ENCODE peak calls at places on chromosomes 4 and X, in four cellular contexts. F, J, K and P are unnamed samples.

GRCh38 chr4:37383579-37384229 is 139.2 kb downstream of the NWD2 start:
- DNase-seq in K (peak), J (peak), F (no peak), P (peak)

GRCh38 chr4:187184513-187184912 is 460.9 kb upstream of the FAT1 start:
- DNase-seq in F (no peak), J (no peak), K (no peak), P (no peak)

GRCh38 chr4:1406416-1406945 is at the start of gene NKX1-1:
- DNase-seq in F (no peak), J (no peak), K (no peak), P (no peak)

GRCh38 chrX:48927736-48928382 is 9.0 kb upstream of the PIM2 start:
- DNase-seq in J (no peak), K (no peak), F (no peak), P (no peak)

GRCh38 chrX:103716967-103717366 is 6.3 kb downstream of the TMEM31 start:
- DNase-seq in K (peak), J (no peak), F (no peak), P (no peak)

GRCh38 chrX:12954981-12955380 is 19.9 kb upstream of the TMSB4X start:
- DNase-seq in K (no peak), F (no peak), J (no peak), P (no peak)

GRCh38 chr4:37802068-37802666 is 24.3 kb upstream of the PGM2 start:
- DNase-seq in K (peak), F (peak), J (peak), P (peak)

GRCh38 chr4:7151668-7152227 is 40.6 kb upstream of the SORCS2 start:
- DNase-seq in K (no peak), F (no peak), J (no peak), P (no peak)

GRCh38 chr4:150938417-150938816 is 76.7 kb downstream of the LRBA start:
- DNase-seq in K (no peak), F (no peak), J (no peak), P (no peak)

GRCh38 chr4:101128473-101128872 is 218.9 kb downstream of the PPP3CA start:
- DNase-seq in J (no peak), F (no peak), K (no peak), P (no peak)

GRCh38 chrX:19991350-19991718 is 473 bp upstream of the BCLAF3 start:
- DNase-seq in J (no peak), K (no peak), F (no peak), P (no peak)

GRCh38 chrX:53637479-53637878 is 49.0 kb downstream of the HUWE1 start:
- DNase-seq in F (no peak), J (no peak), K (no peak), P (no peak)

GRCh38 chr4:160537681-160538080 is 1434.8 kb downstream of the RAPGEF2 start:
- DNase-seq in F (no peak), J (no peak), K (no peak), P (no peak)

GRCh38 chrX:74325130-74326059 is 21.4 kb downstream of the ZCCHC13 start:
- DNase-seq in J (no peak), F (no peak), K (no peak), P (no peak)

GRCh38 chr4:128782076-128782715 is 27.3 kb upstream of the JADE1 start:
- DNase-seq in F (no peak), J (peak), K (no peak), P (peak)

GRCh38 chr4:182277402-182277801 is 34.2 kb downstream of the TENM3 start:
- DNase-seq in J (no peak), K (no peak), F (no peak), P (no peak)

GRCh38 chr4:102869569-102870227 is 906 bp downstream of the CISD2 start:
- DNase-seq in K (no peak), J (no peak), F (no peak), P (no peak)

GRCh38 chr4:15729910-15730533 is 27.2 kb downstream of the BST1 start:
- DNase-seq in J (peak), K (peak), F (no peak), P (peak)

DNA sequence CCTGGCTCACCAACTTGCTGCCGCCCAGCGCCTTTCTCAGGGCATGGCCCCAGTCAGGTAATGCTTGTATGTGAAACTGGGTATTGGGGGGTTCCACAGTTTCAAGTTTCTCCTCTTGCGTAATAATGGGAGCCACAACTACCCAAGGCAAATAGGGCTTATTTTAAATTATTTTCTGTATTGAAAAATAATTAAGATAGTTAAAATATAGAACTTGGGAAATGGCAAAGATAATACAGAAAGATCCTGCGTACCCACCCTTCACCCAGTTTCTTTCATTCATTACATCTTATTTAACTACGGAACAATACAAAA is 287 bp upstream of the QRFPR start:
- DNase-seq in F (no peak), J (no peak), K (no peak), P (no peak)
- TF ChIP-seq CTCF in F (no peak), J (no peak), K (no peak), P (no peak)

DNA sequence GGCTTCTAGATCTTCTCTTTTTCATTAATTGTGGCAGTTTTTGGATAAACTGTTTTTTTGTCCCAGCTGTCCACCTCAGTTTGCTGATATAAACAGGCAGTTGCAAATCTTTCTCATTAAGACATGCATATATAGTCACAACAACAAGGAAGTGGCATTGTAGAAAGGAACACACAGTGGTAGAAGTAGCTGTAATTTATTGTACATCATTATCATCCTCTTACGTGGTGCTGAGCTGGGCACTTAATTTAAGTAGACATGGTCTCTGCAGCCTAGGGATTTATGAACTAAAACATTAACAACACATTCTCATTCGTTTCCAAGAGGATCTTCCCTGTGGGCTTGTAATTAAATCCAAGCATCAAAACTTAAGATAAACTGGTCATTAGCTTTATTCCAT is 500.2 kb downstream of the INPP4B start:
- DNase-seq in K (no peak), F (no peak), J (no peak), P (no peak)
- H3K4me3 ChIP-seq in K (no peak), F (no peak), J (no peak), P (no peak)

GRCh38 chr4:24570172-24570571 is 14.2 kb downstream of the DHX15 start:
- DNase-seq in K (no peak), J (no peak), F (no peak), P (no peak)

GRCh38 chr4:24576276-24576675 is 8.1 kb downstream of the DHX15 start:
- DNase-seq in J (no peak), F (no peak), K (no peak), P (no peak)

GRCh38 chr4:24570574-24571236 is 13.6 kb downstream of the DHX15 start:
- DNase-seq in K (no peak), J (no peak), F (no peak), P (no peak)

GRCh38 chr4:24574256-24574655 is 10.1 kb downstream of the DHX15 start:
- DNase-seq in F (no peak), K (no peak), J (no peak), P (no peak)

DNA sequence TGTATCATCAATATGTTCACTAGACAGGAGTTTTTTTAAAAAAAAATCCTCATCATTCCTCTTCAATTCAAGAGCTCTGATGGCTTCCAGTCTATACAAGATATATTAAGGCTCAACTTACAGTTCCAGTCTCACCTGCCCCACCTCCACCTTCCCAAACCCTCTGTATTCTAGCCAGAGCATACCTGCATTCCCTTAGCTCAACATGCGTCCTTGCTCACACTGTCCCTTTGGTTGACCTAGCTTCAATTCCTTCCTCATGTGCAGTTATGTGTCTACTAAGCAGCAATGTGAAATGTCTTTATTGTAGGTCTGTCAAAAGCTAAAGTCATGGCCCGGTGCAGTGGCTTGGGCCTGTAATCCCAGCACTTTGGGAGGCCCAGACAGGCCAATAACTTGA is 10.8 kb downstream of the DHX15 start:
- DNase-seq in F (no peak), K (no peak), J (no peak), P (no peak)
- TF ChIP-seq POLR2AphosphoS5 in F (no peak), K (no peak), J (peak), P (no peak)

DNA sequence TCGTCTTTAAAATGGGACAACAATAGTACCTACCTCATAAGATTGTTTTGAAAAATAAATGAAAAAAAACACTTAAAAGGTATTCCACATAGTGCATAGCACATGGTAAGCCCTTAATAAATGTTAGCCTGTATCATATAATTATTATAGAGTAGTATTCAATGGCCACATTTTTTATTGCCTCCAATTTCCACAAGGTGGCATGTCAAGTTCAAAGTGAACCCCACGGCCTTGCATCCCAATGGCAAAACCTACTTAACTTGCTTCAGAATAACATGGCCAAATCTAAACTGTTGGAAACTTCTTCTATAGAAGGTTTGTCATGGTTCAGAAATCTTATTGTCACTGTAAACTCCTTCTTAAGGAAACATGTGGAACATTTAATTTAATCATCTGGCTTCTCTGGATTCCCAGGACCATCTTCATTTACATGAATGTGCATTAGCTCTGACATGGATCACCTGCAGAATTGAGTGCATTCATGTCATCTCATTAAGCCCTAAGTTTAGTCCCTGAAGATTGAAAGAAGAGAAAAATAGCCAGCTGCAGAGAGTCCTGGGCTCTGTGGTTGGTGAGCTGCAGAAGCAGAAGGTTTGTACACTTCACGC is 60.9 kb downstream of the ANXA3 start:
- DNase-seq in J (peak), K (peak), F (no peak), P (no peak)
- TF ChIP-seq CTCF in J (peak), K (peak), F (peak), P (peak)

GRCh38 chr4:104592894-104593470 is 98.3 kb upstream of the CXXC4 start:
- DNase-seq in J (no peak), F (no peak), K (no peak), P (no peak)

GRCh38 chr4:104589264-104589868 is 94.7 kb upstream of the CXXC4 start:
- DNase-seq in J (no peak), K (no peak), F (no peak), P (no peak)

GRCh38 chr4:104596189-104596588 is 101.5 kb upstream of the CXXC4 start:
- DNase-seq in J (no peak), K (no peak), F (no peak), P (no peak)

DNA sequence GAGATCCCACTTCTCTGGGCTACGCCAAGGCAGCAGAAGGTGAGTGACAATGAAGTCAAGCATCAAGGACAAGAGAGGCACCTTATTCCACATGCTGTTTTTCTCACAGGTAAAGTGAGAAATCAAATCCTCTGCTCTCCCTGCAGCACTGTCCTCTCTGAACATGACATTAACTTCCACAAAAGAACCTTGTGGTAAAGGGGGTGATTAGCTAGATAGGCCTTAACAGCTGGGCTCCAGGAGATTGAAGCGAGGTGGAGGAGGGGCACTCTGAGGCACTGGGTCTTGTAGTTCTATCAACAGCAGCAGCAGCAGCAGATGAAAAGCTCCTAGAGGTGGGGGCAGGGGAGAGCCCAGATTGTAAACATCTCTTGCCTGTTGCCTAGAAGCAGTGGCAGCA is 96.8 kb upstream of the CXXC4 start:
- DNase-seq in K (no peak), J (no peak), F (no peak), P (no peak)
- H3K4me3 ChIP-seq in K (no peak), J (no peak), F (no peak), P (no peak)

GRCh38 chrX:133005038-133005437 is 46.6 kb upstream of the HS6ST2 start:
- DNase-seq in K (peak), J (peak), F (no peak), P (no peak)
- TF ChIP-seq POLR2AphosphoS5 in K (no peak), J (no peak), F (no peak), P (no peak)

DNA sequence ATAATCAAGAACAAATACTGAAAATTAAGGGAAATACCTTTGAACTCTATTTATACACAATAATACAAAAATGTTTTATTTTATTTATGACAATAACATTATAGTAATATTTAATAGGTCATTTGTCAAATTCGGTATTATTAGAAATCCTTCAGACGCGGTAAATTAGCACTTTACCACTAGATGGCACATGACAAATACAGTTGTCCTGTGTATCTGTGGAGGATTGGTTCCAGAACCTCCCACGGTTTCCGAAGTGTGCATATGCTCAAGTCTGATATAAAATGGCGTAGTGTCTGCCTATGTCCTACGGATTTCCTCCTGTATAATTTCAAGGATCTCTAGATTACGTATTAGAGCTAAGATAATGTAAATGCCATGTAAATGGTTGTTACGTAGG is 8.1 kb upstream of the LINC00632 start:
- DNase-seq in K (no peak), J (no peak), F (no peak), P (no peak)
- TF ChIP-seq CTCF in K (no peak), J (peak), F (no peak), P (no peak)

DNA sequence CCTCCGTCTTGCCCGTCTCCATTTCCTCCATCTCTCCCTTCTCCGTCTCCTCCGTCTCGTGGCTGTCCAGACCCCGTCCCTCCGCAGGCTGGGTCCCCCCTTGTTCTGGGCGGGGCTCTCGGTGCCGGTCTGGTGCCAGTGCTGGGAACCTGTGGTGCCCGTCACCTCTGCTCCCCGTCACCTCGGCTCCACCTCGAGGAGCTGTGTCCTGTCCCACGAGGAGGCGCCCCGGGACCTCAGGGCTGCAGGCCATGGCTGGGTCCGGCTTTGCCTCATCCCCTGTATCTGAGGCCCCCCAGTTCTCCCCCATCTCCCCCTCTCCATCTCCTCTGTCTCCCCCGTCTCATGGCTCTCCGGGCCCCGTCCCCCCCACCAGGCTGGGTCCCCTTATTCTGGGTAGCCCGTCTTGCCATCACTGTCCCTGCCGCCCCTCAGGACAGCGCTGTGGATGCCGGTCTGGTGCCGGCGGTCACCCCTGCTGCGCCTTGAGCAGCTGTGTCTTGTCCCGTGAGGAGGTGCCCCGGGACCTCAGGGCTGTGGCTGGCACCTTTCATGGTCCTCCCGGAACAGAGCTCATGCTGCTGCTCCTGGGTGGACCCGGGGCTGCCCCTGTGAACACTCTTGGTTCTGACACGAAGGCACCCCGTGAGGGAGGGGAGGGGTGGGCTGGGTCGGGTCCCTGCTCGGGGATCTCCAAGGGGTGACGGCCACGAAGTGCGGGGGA is 13.3 kb upstream of the GTPBP6 start:
- DNase-seq in K (no peak), J (no peak), F (no peak), P (no peak)
- H3K4me3 ChIP-seq in K (no peak), J (no peak), F (no peak), P (no peak)

GRCh38 chr4:52659722-52660261 is 691 bp upstream of the USP46 start:
- DNase-seq in K (peak), F (peak), J (peak), P (no peak)

GRCh38 chr4:52657630-52658501 is 1.2 kb downstream of the USP46 start:
- DNase-seq in J (no peak), K (peak), F (peak), P (peak)

GRCh38 chr4:52659016-52659721 is at the start of gene USP46:
- DNase-seq in K (peak), J (peak), F (peak), P (peak)

GRCh38 chr4:52657317-52657629 is 1.8 kb downstream of the USP46 start:
- DNase-seq in K (no peak), J (no peak), F (no peak), P (no peak)

GRCh38 chr4:52658671-52659015 is 458 bp downstream of the USP46 start:
- DNase-seq in J (no peak), F (no peak), K (peak), P (no peak)
- TF ChIP-seq POLR2AphosphoS5 in J (no peak), F (no peak), K (no peak), P (no peak)